ENCODE peak calls at places on chromosomes 7 and 10, in ten cellular contexts. P, F, Q, I, J, H, G, W, Y and R are unnamed samples.

GRCh38 chr7:24406053-24406561 is 122.1 kb downstream of the NPY start:
- DNase-seq in P (no peak), F (no peak), Q (no peak), I (no peak), J (no peak), H (no peak), G (no peak), W (no peak), Y (no peak), R (peak; percentile 14)

GRCh38 chr10:116113721-116114501 is 159.1 kb downstream of the GFRA1 start:
- DNase-seq in P (no peak), F (no peak), Q (peak; percentile 59), I (no peak), J (no peak), H (no peak), G (no peak), W (no peak), Y (peak; percentile 92), R (peak; percentile 78)

GRCh38 chr7:88692493-88692892 is 67.0 kb upstream of the ZNF804B start:
- DNase-seq in P (no peak), F (no peak), Q (no peak), I (no peak), J (no peak), H (no peak), G (no peak), W (no peak), Y (no peak), R (no peak)

GRCh38 chr10:123044391-123044790 is 35.6 kb downstream of the ACADSB start:
- DNase-seq in P (peak; percentile 18), F (no peak), Q (no peak), I (no peak), J (no peak), H (no peak), G (no peak), W (no peak), Y (no peak), R (peak; percentile 30)

GRCh38 chr10:29176845-29177244 is 112.0 kb upstream of the LYZL1 start:
- DNase-seq in P (no peak), F (no peak), Q (no peak), I (no peak), J (no peak), H (no peak), G (no peak), W (no peak), Y (no peak), R (no peak)

GRCh38 chr10:125802131-125802530 is 20.9 kb downstream of the UROS start:
- DNase-seq in P (no peak), F (no peak), Q (no peak), I (no peak), J (no peak), H (no peak), G (no peak), W (no peak), Y (no peak), R (no peak)

GRCh38 chr7:134515569-134516468 is 11.5 kb upstream of the AKR1B10 start:
- DNase-seq in P (no peak), F (no peak), Q (peak; percentile 40), I (no peak), J (no peak), H (peak; percentile 66), G (no peak), W (no peak), Y (peak; percentile 92), R (peak; percentile 98)

GRCh38 chr10:20274580-20274979 is 458.3 kb downstream of the PLXDC2 start:
- DNase-seq in P (no peak), F (no peak), Q (no peak), I (no peak), J (no peak), H (no peak), G (no peak), W (no peak), Y (no peak), R (peak; percentile 29)

GRCh38 chr10:93032809-93033137 is 27.8 kb upstream of the CYP26C1 start:
- DNase-seq in P (no peak), F (no peak), Q (no peak), I (no peak), J (no peak), H (no peak), G (no peak), W (no peak), Y (no peak), R (no peak)